ENCODE peak calls at places on chromosomes 6 and 20, in eight cellular contexts. One of them, this sample, is unnamed. For H3K4me1, the result is how much of the 10 kb centered on the place peaks cover.

GRCh38 chr6:147852772-147853171 is 344.3 kb downstream of the SAMD5 start:
- DNase-seq in stomach: no peak
- DNase-seq in SK-N-SH: no peak
- DNase-seq in K562: no peak
- DNase-seq in sigmoid colon: no peak
- DNase-seq in upper lobe of left lung: no peak
- DNase-seq in prostate gland: no peak
- DNase-seq in HCT116: no peak
- DNase-seq in this sample: no peak

GRCh38 chr6:145626857-145627256 is 108.5 kb downstream of the EPM2A start:
- DNase-seq in K562: no peak
- DNase-seq in prostate gland: no peak
- DNase-seq in HCT116: no peak
- DNase-seq in SK-N-SH: no peak
- DNase-seq in upper lobe of left lung: no peak
- DNase-seq in stomach: no peak
- DNase-seq in sigmoid colon: no peak
- DNase-seq in this sample: no peak

GRCh38 chr6:116396451-116396850 is 25.7 kb downstream of the DSE start:
- DNase-seq in prostate gland: no peak
- DNase-seq in upper lobe of left lung: no peak
- DNase-seq in K562: no peak
- DNase-seq in stomach: no peak
- DNase-seq in HCT116: no peak
- DNase-seq in SK-N-SH: no peak
- DNase-seq in sigmoid colon: no peak
- DNase-seq in this sample: no peak

GRCh38 chr20:7411075-7411474 is 529.2 kb downstream of the HAO1 start:
- DNase-seq in K562: no peak
- DNase-seq in SK-N-SH: no peak
- DNase-seq in HCT116: no peak
- DNase-seq in prostate gland: no peak
- DNase-seq in stomach: no peak
- DNase-seq in sigmoid colon: no peak
- DNase-seq in upper lobe of left lung: no peak
- DNase-seq in this sample: peak

GRCh38 chr6:148577687-148578488 is 168.9 kb upstream of the UST start:
- DNase-seq in prostate gland: peak
- DNase-seq in K562: peak
- DNase-seq in SK-N-SH: peak
- DNase-seq in stomach: peak
- DNase-seq in upper lobe of left lung: peak
- DNase-seq in HCT116: peak
- DNase-seq in sigmoid colon: peak
- DNase-seq in this sample: peak

GRCh38 chr6:38213275-38213674 is 393.7 kb downstream of the ZFAND3 start:
- DNase-seq in K562: no peak
- DNase-seq in stomach: no peak
- DNase-seq in prostate gland: no peak
- DNase-seq in sigmoid colon: no peak
- DNase-seq in SK-N-SH: no peak
- DNase-seq in upper lobe of left lung: no peak
- DNase-seq in HCT116: no peak
- DNase-seq in this sample: no peak

GRCh38 chr6:45421700-45422540 is 44.2 kb upstream of the SUPT3H start:
- DNase-seq in HCT116: no peak
- DNase-seq in prostate gland: peak
- DNase-seq in sigmoid colon: peak
- DNase-seq in upper lobe of left lung: peak
- DNase-seq in SK-N-SH: peak
- DNase-seq in stomach: peak
- DNase-seq in K562: peak
- DNase-seq in this sample: peak

GRCh38 chr20:60295214-60295613 is 337.0 kb downstream of the CDH26 start:
- DNase-seq in SK-N-SH: no peak
- DNase-seq in HCT116: no peak
- DNase-seq in K562: no peak
- DNase-seq in stomach: no peak
- DNase-seq in prostate gland: no peak
- DNase-seq in sigmoid colon: no peak
- DNase-seq in upper lobe of left lung: no peak
- DNase-seq in this sample: no peak

GRCh38 chr20:54345817-54346216 is 129.6 kb upstream of the DOK5 start:
- DNase-seq in stomach: no peak
- DNase-seq in upper lobe of left lung: no peak
- DNase-seq in K562: no peak
- DNase-seq in prostate gland: no peak
- DNase-seq in sigmoid colon: no peak
- DNase-seq in HCT116: no peak
- DNase-seq in SK-N-SH: no peak
- DNase-seq in this sample: no peak

GRCh38 chr6:33414592-33415271 is 3.2 kb downstream of the CUTA start:
- DNase-seq in SK-N-SH: peak
- DNase-seq in HCT116: no peak
- DNase-seq in stomach: no peak
- DNase-seq in prostate gland: no peak
- DNase-seq in sigmoid colon: no peak
- DNase-seq in upper lobe of left lung: no peak
- DNase-seq in K562: peak
- DNase-seq in this sample: peak
- H3K4me1 ChIP-seq in SK-N-SH: under half
- H3K4me1 ChIP-seq in HCT116: under half
- H3K4me1 ChIP-seq in stomach: half or more
- H3K4me1 ChIP-seq in prostate gland: under half
- H3K4me1 ChIP-seq in sigmoid colon: half or more
- H3K4me1 ChIP-seq in upper lobe of left lung: under half
- H3K4me1 ChIP-seq in K562: under half
- H3K4me1 ChIP-seq in this sample: under half

GRCh38 chr6:26161322-26161721 is 74.1 kb downstream of the HFE start:
- DNase-seq in SK-N-SH: no peak
- DNase-seq in K562: no peak
- DNase-seq in HCT116: no peak
- DNase-seq in sigmoid colon: no peak
- DNase-seq in upper lobe of left lung: no peak
- DNase-seq in stomach: no peak
- DNase-seq in prostate gland: no peak
- DNase-seq in this sample: no peak

GRCh38 chr6:26157838-26158580 is 70.8 kb downstream of the HFE start:
- DNase-seq in K562: peak
- DNase-seq in sigmoid colon: peak
- DNase-seq in prostate gland: peak
- DNase-seq in HCT116: peak
- DNase-seq in SK-N-SH: peak
- DNase-seq in stomach: peak
- DNase-seq in upper lobe of left lung: peak
- DNase-seq in this sample: peak

GRCh38 chr6:26157150-26157837 is 70.1 kb downstream of the HFE start:
- DNase-seq in sigmoid colon: no peak
- DNase-seq in HCT116: no peak
- DNase-seq in upper lobe of left lung: peak
- DNase-seq in SK-N-SH: peak
- DNase-seq in prostate gland: no peak
- DNase-seq in K562: peak
- DNase-seq in stomach: peak
- DNase-seq in this sample: peak

GRCh38 chr6:26158581-26159416 is 71.6 kb downstream of the HFE start:
- DNase-seq in prostate gland: peak
- DNase-seq in stomach: peak
- DNase-seq in HCT116: no peak
- DNase-seq in sigmoid colon: peak
- DNase-seq in K562: peak
- DNase-seq in upper lobe of left lung: peak
- DNase-seq in SK-N-SH: no peak
- DNase-seq in this sample: peak

DNA sequence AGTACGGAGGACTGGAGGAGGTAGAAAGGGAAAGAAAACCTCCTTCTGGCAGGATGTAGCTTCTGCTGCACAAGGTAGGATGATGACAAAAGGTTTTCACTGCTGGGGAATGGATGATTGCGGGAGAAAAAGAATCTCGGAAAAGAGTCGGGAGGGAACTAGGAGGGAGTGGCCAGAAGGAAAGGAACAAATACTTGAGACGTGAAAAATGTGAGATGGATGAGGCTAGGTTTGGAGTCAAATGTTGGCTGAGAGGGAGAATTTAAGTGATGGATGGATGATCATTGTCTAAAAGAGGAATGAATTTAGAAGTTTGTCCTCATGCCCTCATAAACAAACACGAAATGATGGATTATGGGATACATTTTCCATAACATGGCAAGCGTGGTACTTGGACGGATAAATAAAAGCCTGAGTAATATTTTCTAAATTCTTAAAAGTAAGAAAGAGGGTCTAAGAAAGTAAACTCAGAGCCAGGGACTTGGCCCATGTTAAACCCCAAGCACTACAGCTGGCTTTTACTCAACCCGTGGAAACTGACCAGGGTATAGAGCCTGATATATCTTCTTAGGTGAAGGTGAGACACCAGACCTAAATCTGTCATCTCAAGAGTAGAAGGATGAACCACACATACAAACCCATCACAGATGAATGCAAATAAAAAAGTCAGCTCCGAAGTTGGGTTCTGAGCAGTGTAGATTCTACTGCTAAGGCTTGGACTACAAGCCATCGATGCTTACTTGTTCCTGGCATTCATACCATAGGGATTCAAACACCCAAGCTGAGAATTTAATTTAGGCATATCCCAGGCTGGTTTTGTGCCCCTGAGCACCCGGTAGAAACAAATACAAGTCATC is 72.4 kb downstream of the HFE start:
- DNase-seq in prostate gland: no peak
- DNase-seq in upper lobe of left lung: no peak
- DNase-seq in K562: no peak
- DNase-seq in sigmoid colon: no peak
- DNase-seq in HCT116: no peak
- DNase-seq in SK-N-SH: no peak
- DNase-seq in stomach: no peak
- DNase-seq in this sample: peak
- TF ChIP-seq POLR2AphosphoS5 in prostate gland: peak
- TF ChIP-seq POLR2AphosphoS5 in upper lobe of left lung: no peak
- TF ChIP-seq POLR2AphosphoS5 in K562: peak
- TF ChIP-seq POLR2AphosphoS5 in sigmoid colon: no peak
- TF ChIP-seq POLR2AphosphoS5 in HCT116: no peak
- TF ChIP-seq POLR2AphosphoS5 in SK-N-SH: peak
- TF ChIP-seq POLR2AphosphoS5 in stomach: peak
- TF ChIP-seq POLR2AphosphoS5 in this sample: no peak

GRCh38 chr6:79636673-79637072 is 5.5 kb downstream of the SH3BGRL2 start:
- DNase-seq in SK-N-SH: no peak
- DNase-seq in sigmoid colon: no peak
- DNase-seq in HCT116: no peak
- DNase-seq in upper lobe of left lung: no peak
- DNase-seq in stomach: no peak
- DNase-seq in prostate gland: no peak
- DNase-seq in K562: no peak
- DNase-seq in this sample: no peak

GRCh38 chr6:79631800-79632172 is 657 bp downstream of the SH3BGRL2 start:
- DNase-seq in HCT116: no peak
- DNase-seq in upper lobe of left lung: no peak
- DNase-seq in sigmoid colon: no peak
- DNase-seq in K562: no peak
- DNase-seq in prostate gland: no peak
- DNase-seq in SK-N-SH: no peak
- DNase-seq in stomach: no peak
- DNase-seq in this sample: no peak

GRCh38 chr6:79632580-79632979 is 1.5 kb downstream of the SH3BGRL2 start:
- DNase-seq in prostate gland: no peak
- DNase-seq in sigmoid colon: no peak
- DNase-seq in SK-N-SH: no peak
- DNase-seq in upper lobe of left lung: no peak
- DNase-seq in K562: peak
- DNase-seq in stomach: no peak
- DNase-seq in HCT116: no peak
- DNase-seq in this sample: no peak

GRCh38 chr6:79635179-79635578 is 4.0 kb downstream of the SH3BGRL2 start:
- DNase-seq in stomach: no peak
- DNase-seq in SK-N-SH: no peak
- DNase-seq in sigmoid colon: no peak
- DNase-seq in prostate gland: no peak
- DNase-seq in upper lobe of left lung: no peak
- DNase-seq in HCT116: no peak
- DNase-seq in K562: no peak
- DNase-seq in this sample: no peak

GRCh38 chr6:79634491-79634890 is 3.4 kb downstream of the SH3BGRL2 start:
- DNase-seq in HCT116: no peak
- DNase-seq in stomach: no peak
- DNase-seq in SK-N-SH: peak
- DNase-seq in K562: no peak
- DNase-seq in sigmoid colon: no peak
- DNase-seq in prostate gland: no peak
- DNase-seq in upper lobe of left lung: no peak
- DNase-seq in this sample: no peak
- H3K4me1 ChIP-seq in HCT116: under half
- H3K4me1 ChIP-seq in stomach: under half
- H3K4me1 ChIP-seq in SK-N-SH: under half
- H3K4me1 ChIP-seq in K562: under half
- H3K4me1 ChIP-seq in sigmoid colon: under half
- H3K4me1 ChIP-seq in prostate gland: under half
- H3K4me1 ChIP-seq in upper lobe of left lung: under half
- H3K4me1 ChIP-seq in this sample: under half

GRCh38 chr6:139778688-139779087 is 404.2 kb upstream of the CITED2 start:
- DNase-seq in sigmoid colon: no peak
- DNase-seq in stomach: no peak
- DNase-seq in HCT116: no peak
- DNase-seq in upper lobe of left lung: no peak
- DNase-seq in K562: no peak
- DNase-seq in prostate gland: no peak
- DNase-seq in SK-N-SH: no peak
- DNase-seq in this sample: no peak
- TF ChIP-seq POLR2AphosphoS5 in sigmoid colon: no peak
- TF ChIP-seq POLR2AphosphoS5 in stomach: no peak
- TF ChIP-seq POLR2AphosphoS5 in HCT116: no peak
- TF ChIP-seq POLR2AphosphoS5 in upper lobe of left lung: no peak
- TF ChIP-seq POLR2AphosphoS5 in K562: no peak
- TF ChIP-seq POLR2AphosphoS5 in prostate gland: no peak
- TF ChIP-seq POLR2AphosphoS5 in SK-N-SH: no peak
- TF ChIP-seq POLR2AphosphoS5 in this sample: no peak

DNA sequence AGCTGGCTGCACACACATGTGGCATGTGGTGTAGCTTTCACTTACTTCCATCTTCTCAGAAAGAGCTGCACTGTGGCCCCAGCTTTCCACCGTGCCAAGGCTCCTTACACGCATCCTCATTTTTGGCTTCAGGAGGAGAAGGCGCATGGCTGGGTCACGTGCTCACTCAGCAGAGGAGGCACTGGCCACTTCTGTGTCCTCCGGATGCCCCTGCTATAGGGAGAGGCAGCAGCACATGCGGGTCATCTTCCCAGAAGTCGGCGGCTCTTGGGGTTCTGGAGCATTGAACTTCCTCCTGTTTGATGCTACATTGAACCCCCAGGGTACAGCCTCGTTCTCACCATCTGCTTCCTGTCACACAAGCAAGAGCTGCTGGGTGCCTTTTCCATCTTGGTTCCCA is 111.3 kb downstream of the FAM120B start:
- DNase-seq in prostate gland: no peak
- DNase-seq in sigmoid colon: no peak
- DNase-seq in HCT116: no peak
- DNase-seq in K562: no peak
- DNase-seq in SK-N-SH: no peak
- DNase-seq in upper lobe of left lung: no peak
- DNase-seq in stomach: no peak
- DNase-seq in this sample: no peak
- H3K4me1 ChIP-seq in prostate gland: under half
- H3K4me1 ChIP-seq in sigmoid colon: under half
- H3K4me1 ChIP-seq in HCT116: under half
- H3K4me1 ChIP-seq in K562: under half
- H3K4me1 ChIP-seq in SK-N-SH: under half
- H3K4me1 ChIP-seq in upper lobe of left lung: under half
- H3K4me1 ChIP-seq in stomach: under half
- H3K4me1 ChIP-seq in this sample: under half